ENCODE peak calls at places on chromosome 1, in ten cellular contexts. N is IMR-90, M is upper lobe of right lung, L is tibial nerve, E is ovary, W is CD14-positive monocyte, I is psoas muscle, S is stomach, C is dorsolateral prefrontal cortex, V is foreskin fibroblast. D is an unnamed sample.

GRCh38 chr1:115530407-115530806 is 111.4 kb upstream of the VANGL1 start:
- DNase-seq in M (no peak), E (no peak), L (no peak), I (no peak), C (no peak), W (no peak), S (no peak), N (peak; percentile 71), V (peak; percentile 83), D (no peak)

GRCh38 chr1:68087184-68087583 is 36.8 kb upstream of the DIRAS3 start:
- DNase-seq in S (no peak), W (no peak), I (no peak), M (no peak), C (no peak), L (no peak), V (no peak), E (no peak), N (peak; percentile 48), D (no peak)

GRCh38 chr1:203671047-203671446 is 44.4 kb downstream of the ATP2B4 start:
- DNase-seq in L (no peak), M (no peak), N (peak; percentile 60), E (no peak), S (no peak), V (no peak), I (no peak), C (no peak), W (no peak), D (no peak)

GRCh38 chr1:78726686-78727085 is 77.1 kb downstream of the IFI44 start:
- DNase-seq in I (no peak), L (no peak), S (no peak), V (no peak), C (no peak), M (no peak), N (peak; percentile 24), W (no peak), E (no peak), D (no peak)

GRCh38 chr1:32769524-32770220 is 47.5 kb downstream of the YARS1 start:
- DNase-seq in M (peak; percentile 65), S (no peak), W (no peak), V (peak; percentile 48), C (no peak), L (peak; percentile 36), E (peak; percentile 69), I (no peak), N (peak; percentile 45), D (no peak)

GRCh38 chr1:118504231-118504644 is 319.2 kb upstream of the SPAG17 start:
- DNase-seq in E (no peak), W (no peak), C (no peak), N (no peak), I (no peak), S (no peak), L (no peak), M (no peak), V (no peak), D (no peak)

GRCh38 chr1:109979489-109980091 is 5.0 kb upstream of the AHCYL1 start:
- DNase-seq in M (no peak), E (no peak), W (no peak), C (no peak), L (no peak), I (peak; percentile 49), V (peak; percentile 88), N (peak; percentile 71), S (peak; percentile 46), D (no peak)

GRCh38 chr1:170725326-170725725 is 61.4 kb downstream of the PRRX1 start:
- DNase-seq in W (no peak), I (no peak), E (no peak), C (no peak), M (no peak), N (no peak), V (no peak), S (no peak), L (no peak), D (no peak)

GRCh38 chr1:67559222-67559700 is 125.7 kb upstream of the GADD45A start:
- DNase-seq in S (no peak), C (peak; percentile 78), M (no peak), W (no peak), E (peak; percentile 39), L (no peak), N (peak; percentile 64), V (peak; percentile 53), I (peak; percentile 77), D (no peak)

GRCh38 chr1:78682527-78682926 is 32.9 kb downstream of the IFI44 start:
- DNase-seq in S (no peak), M (no peak), E (no peak), N (peak; percentile 15), W (no peak), L (no peak), V (no peak), C (no peak), I (no peak), D (no peak)

GRCh38 chr1:32066489-32066873 is 6.3 kb upstream of the TMEM39B start:
- DNase-seq in C (no peak), N (peak; percentile 79), M (no peak), L (peak; percentile 80), V (peak; percentile 93), E (peak; percentile 31), W (peak; percentile 88), I (no peak), S (peak; percentile 53), D (no peak)

GRCh38 chr1:160291248-160292220 is 6.6 kb upstream of the PEX19 start:
- DNase-seq in L (peak; percentile 69), M (peak; percentile 69), V (peak; percentile 48), S (peak; percentile 71), N (peak; percentile 70), C (peak; percentile 72), W (peak; percentile 53), E (peak; percentile 33), I (peak; percentile 66), D (peak; percentile 37)

GRCh38 chr1:215682232-215682631 is 115.1 kb downstream of the KCTD3 start:
- DNase-seq in I (no peak), L (no peak), V (no peak), S (no peak), E (no peak), M (no peak), C (no peak), W (no peak), N (peak; percentile 33), D (no peak)

GRCh38 chr1:9785406-9785805 is 38.4 kb downstream of the CLSTN1 start:
- DNase-seq in S (no peak), L (no peak), W (no peak), V (no peak), M (no peak), N (no peak), C (no peak), E (no peak), I (no peak), D (no peak)

GRCh38 chr1:212256404-212256803 is 28.8 kb upstream of the PPP2R5A start:
- DNase-seq in V (no peak), E (no peak), L (no peak), S (no peak), I (no peak), M (no peak), N (no peak), C (no peak), W (no peak), D (no peak)

GRCh38 chr1:245604979-245605378 is 450.2 kb downstream of the KIF26B start:
- DNase-seq in L (no peak), C (no peak), S (no peak), E (no peak), W (no peak), I (no peak), M (no peak), N (peak; percentile 16), V (no peak), D (no peak)

GRCh38 chr1:204108312-204109141 is 35.6 kb downstream of the SOX13 start:
- DNase-seq in N (no peak), S (no peak), I (no peak), E (no peak), C (no peak), V (no peak), M (no peak), W (no peak), L (no peak), D (no peak)

GRCh38 chr1:7401814-7402547 is 369.1 kb upstream of the VAMP3 start:
- DNase-seq in C (no peak), M (no peak), I (no peak), N (peak; percentile 100), S (peak; percentile 19), E (no peak), V (peak; percentile 93), W (peak; percentile 20), L (no peak), D (no peak)
- TF ChIP-seq CTCF in C (no peak), M (no peak), I (no peak), N (no peak), S (no peak), E (no peak), V (no peak), W (no peak), L (no peak), D (no peak)

GRCh38 chr1:1407101-1407956 is at the start of gene MRPL20:
- DNase-seq in S (peak; percentile 95), L (peak; percentile 90), I (peak; percentile 98), C (peak; percentile 94), N (peak; percentile 86), E (peak; percentile 91), M (peak; percentile 97), V (peak; percentile 88), W (peak; percentile 95), D (peak; percentile 78)
- TF ChIP-seq CTCF in S (peak; percentile 14), L (peak; percentile 28), I (no peak), C (no peak), N (peak; percentile 9), E (no peak), M (no peak), V (no peak), W (no peak), D (no peak)

DNA sequence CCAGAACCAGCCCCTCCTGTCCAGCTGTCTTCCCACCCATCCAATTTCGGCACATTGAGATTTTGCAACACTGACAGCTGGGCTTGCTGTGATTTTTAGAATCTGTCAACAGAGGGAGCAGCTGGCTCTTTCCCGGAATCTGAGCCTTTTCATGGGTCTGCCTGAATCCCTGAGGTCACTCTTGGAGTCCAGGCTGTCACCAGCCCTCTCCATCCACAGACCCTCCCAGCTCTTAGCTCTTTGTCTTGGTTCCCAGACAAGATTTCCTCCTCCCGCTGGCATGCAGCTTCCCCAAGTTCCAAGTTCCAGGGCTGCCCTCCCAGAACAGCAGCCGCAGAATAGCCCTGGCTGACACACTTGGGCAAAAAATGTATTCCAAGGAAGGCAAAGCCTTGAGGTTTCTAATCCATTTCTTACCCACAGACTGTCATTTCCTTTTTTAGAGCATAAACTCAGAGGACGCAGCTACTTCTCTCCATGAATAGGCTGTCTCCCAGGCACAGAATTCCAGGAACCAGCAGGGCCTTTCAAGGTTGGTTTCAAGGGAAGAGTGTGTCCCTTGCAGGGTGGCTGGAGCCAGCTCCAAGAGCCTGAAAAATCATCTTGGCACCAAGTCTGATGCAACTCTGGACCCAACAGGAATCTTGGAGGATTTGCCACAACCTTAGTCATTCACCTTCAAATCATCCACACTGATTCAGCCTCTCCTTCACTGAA is 7.1 kb upstream of the TMEM61 start:
- DNase-seq in I (peak; percentile 69), M (no peak), E (no peak), V (no peak), C (no peak), W (no peak), L (peak; percentile 36), S (peak; percentile 35), N (peak; percentile 21), D (no peak)
- TF ChIP-seq CTCF in I (peak; percentile 30), M (peak; percentile 19), E (no peak), V (peak; percentile 52), C (no peak), W (peak; percentile 42), L (peak; percentile 25), S (no peak), N (peak; percentile 45), D (peak; percentile 30)

DNA sequence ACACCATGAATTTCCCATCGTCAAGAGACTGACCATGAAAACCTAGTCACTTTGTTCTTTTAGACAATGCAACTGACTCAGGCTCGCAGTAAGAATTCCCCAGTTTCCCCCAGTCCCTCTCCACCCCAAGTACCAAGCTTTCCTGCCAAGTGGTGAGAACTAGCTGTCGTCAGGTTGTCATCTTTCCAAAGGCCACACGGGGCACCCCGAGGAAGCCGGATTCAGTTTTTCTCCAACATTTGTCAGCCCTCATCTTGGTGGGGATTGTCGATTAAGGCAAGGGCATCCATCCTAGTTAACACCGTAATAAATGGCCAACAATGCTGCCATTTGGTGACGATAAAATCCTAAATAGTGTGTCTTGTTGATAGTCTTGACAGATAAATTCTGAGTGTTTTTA is 56.0 kb upstream of the PROX1 start:
- DNase-seq in S (no peak), E (no peak), I (no peak), C (no peak), N (no peak), L (no peak), M (no peak), W (no peak), V (no peak), D (no peak)
- TF ChIP-seq CTCF in S (no peak), E (no peak), I (no peak), C (no peak), N (no peak), L (no peak), M (no peak), W (no peak), V (no peak), D (peak; percentile 16)

D was measured in D721Med.